ENCODE peak calls at places on chromosomes 7 and 10, in eight cellular contexts. U, W, G, E, D, C, A and L are unnamed samples.

GRCh38 chr10:127736915-127737562 is at the start of gene FOXI2:
- DNase-seq in U (no peak), W (no peak), G (no peak), E (no peak), D (no peak), C (no peak), A (no peak), L (no peak)

GRCh38 chr10:11532329-11532728 is 79.1 kb downstream of the USP6NL start:
- DNase-seq in U (no peak), W (peak; percentile 35), G (no peak), E (peak; percentile 62), D (no peak), C (no peak), A (no peak), L (no peak)

GRCh38 chr7:21947056-21947455 is 1.4 kb upstream of the CDCA7L start:
- DNase-seq in U (no peak), W (no peak), G (no peak), E (no peak), D (no peak), C (no peak), A (no peak), L (no peak)

GRCh38 chr10:130233426-130233825 is 97.2 kb downstream of the GLRX3 start:
- DNase-seq in U (no peak), W (no peak), G (no peak), E (no peak), D (no peak), C (no peak), A (no peak), L (no peak)

GRCh38 chr10:114131094-114131493 is 42.9 kb downstream of the CCDC186 start:
- DNase-seq in U (no peak), W (no peak), G (no peak), E (no peak), D (no peak), C (no peak), A (no peak), L (no peak)

GRCh38 chr7:8700076-8700624 is 266.7 kb downstream of the NXPH1 start:
- DNase-seq in U (no peak), W (no peak), G (no peak), E (no peak), D (no peak), C (no peak), A (no peak), L (no peak)

GRCh38 chr10:86535057-86535882 is 13.7 kb upstream of the WAPL start:
- DNase-seq in U (no peak), W (peak; percentile 25), G (no peak), E (peak; percentile 39), D (peak; percentile 89), C (no peak), A (no peak), L (no peak)

GRCh38 chr7:74579800-74580685 is 77.5 kb upstream of the GTF2I start:
- DNase-seq in U (no peak), W (peak; percentile 65), G (no peak), E (peak; percentile 68), D (peak; percentile 58), C (no peak), A (no peak), L (no peak)

GRCh38 chr10:99788598-99789259 is 6.3 kb downstream of the ABCC2 start:
- DNase-seq in U (no peak), W (peak; percentile 71), G (no peak), E (peak; percentile 98), D (peak; percentile 45), C (no peak), A (no peak), L (peak; percentile 98)

GRCh38 chr7:152050547-152050971 is 25.1 kb downstream of the GALNT11 start:
- DNase-seq in U (no peak), W (no peak), G (no peak), E (peak; percentile 83), D (peak; percentile 7), C (no peak), A (no peak), L (no peak)

GRCh38 chr7:8063706-8064297 is 95.2 kb downstream of the GLCCI1 start:
- DNase-seq in U (no peak), W (peak; percentile 23), G (no peak), E (no peak), D (no peak), C (no peak), A (no peak), L (no peak)

GRCh38 chr7:107150375-107151073 is 18.3 kb upstream of the HBP1 start:
- DNase-seq in U (peak; percentile 82), W (peak; percentile 73), G (peak; percentile 53), E (peak; percentile 87), D (peak; percentile 6), C (peak; percentile 87), A (no peak), L (no peak)

GRCh38 chr10:70348228-70348850 is 34.1 kb downstream of the LRRC20 start:
- DNase-seq in U (peak; percentile 32), W (no peak), G (no peak), E (peak; percentile 63), D (peak; percentile 49), C (peak; percentile 23), A (no peak), L (no peak)

GRCh38 chr7:132393789-132394261 is 182.4 kb downstream of the PLXNA4 start:
- DNase-seq in U (no peak), W (no peak), G (no peak), E (peak; percentile 90), D (no peak), C (no peak), A (no peak), L (no peak)

GRCh38 chr7:137001478-137001877 is 133.0 kb downstream of the CHRM2 start:
- DNase-seq in U (no peak), W (no peak), G (no peak), E (no peak), D (no peak), C (no peak), A (no peak), L (no peak)

GRCh38 chr10:67837519-67838314 is at the start of gene DNAJC12:
- DNase-seq in U (no peak), W (peak; percentile 47), G (no peak), E (peak; percentile 85), D (peak; percentile 17), C (peak; percentile 70), A (no peak), L (no peak)

GRCh38 chr7:150428671-150429451 is 21.6 kb upstream of the GIMAP8 start:
- DNase-seq in U (no peak), W (peak; percentile 86), G (no peak), E (peak; percentile 64), D (peak; percentile 82), C (peak; percentile 68), A (no peak), L (peak; percentile 83)

GRCh38 chr10:77297370-77297692 is 340.3 kb downstream of the KCNMA1 start:
- DNase-seq in U (no peak), W (peak; percentile 72), G (no peak), E (peak; percentile 31), D (peak; percentile 23), C (no peak), A (no peak), L (peak; percentile 23)

GRCh38 chr10:61634711-61635110 is 28.0 kb upstream of the CABCOCO1 start:
- DNase-seq in U (no peak), W (peak; percentile 55), G (no peak), E (peak; percentile 37), D (peak; percentile 17), C (no peak), A (no peak), L (no peak)

GRCh38 chr7:4633012-4633411 is 49.1 kb upstream of the FOXK1 start:
- DNase-seq in U (no peak), W (no peak), G (no peak), E (peak; percentile 21), D (peak; percentile 68), C (peak; percentile 12), A (no peak), L (no peak)

GRCh38 chr7:55266243-55266642 is 98.9 kb upstream of the LANCL2 start:
- DNase-seq in U (no peak), W (no peak), G (no peak), E (no peak), D (no peak), C (no peak), A (no peak), L (no peak)

GRCh38 chr7:132080967-132081668 is 495.2 kb downstream of the PLXNA4 start:
- DNase-seq in U (no peak), W (no peak), G (no peak), E (peak; percentile 92), D (peak; percentile 49), C (no peak), A (no peak), L (peak; percentile 54)